ENCODE peak calls at places on chromosome 12, in four cellular contexts. U, Q, X and A are unnamed samples.

GRCh38 chr12:121494093-121494787 is 86.6 kb downstream of the KDM2B start:
- DNase-seq in U (no peak), X (peak), Q (peak), A (peak)

GRCh38 chr12:93243689-93244513 is 133.8 kb upstream of the NUDT4 start:
- DNase-seq in X (peak), Q (no peak), U (peak), A (no peak)

GRCh38 chr12:132619301-132620112 is 931 bp downstream of the P2RX2 start:
- DNase-seq in Q (no peak), X (no peak), U (no peak), A (no peak)

GRCh38 chr12:30023186-30023585 is 239.4 kb upstream of the TMTC1 start:
- DNase-seq in U (no peak), X (no peak), Q (no peak), A (no peak)

GRCh38 chr12:131101703-131102492 is 148.2 kb downstream of the ADGRD1 start:
- DNase-seq in U (no peak), Q (peak), X (peak), A (no peak)

GRCh38 chr12:67647547-67648305 is 819 bp upstream of the DYRK2 start:
- DNase-seq in U (peak), X (peak), Q (peak), A (peak)

GRCh38 chr12:111359231-111359913 is 9.5 kb downstream of the PHETA1 start:
- DNase-seq in Q (no peak), U (no peak), X (no peak), A (no peak)

GRCh38 chr12:132201391-132202120 is 57.3 kb downstream of the NOC4L start:
- DNase-seq in Q (no peak), U (no peak), X (no peak), A (no peak)

GRCh38 chr12:78330131-78330530 is 499.4 kb downstream of the NAV3 start:
- DNase-seq in U (no peak), Q (no peak), X (no peak), A (no peak)

GRCh38 chr12:51357374-51358047 is 11.0 kb upstream of the CELA1 start:
- DNase-seq in X (peak), U (no peak), Q (no peak), A (no peak)

GRCh38 chr12:112781767-112782166 is 9.8 kb upstream of the RPH3A start:
- DNase-seq in X (no peak), Q (no peak), U (no peak), A (no peak)

GRCh38 chr12:31204995-31205582 is 120.9 kb downstream of the SINHCAF start:
- DNase-seq in U (peak), Q (no peak), X (peak), A (no peak)

GRCh38 chr12:94195483-94195882 is 47.1 kb downstream of the PLXNC1 start:
- DNase-seq in X (no peak), Q (no peak), U (no peak), A (no peak)

GRCh38 chr12:81627336-81628189 is 131.6 kb downstream of the PPFIA2 start:
- DNase-seq in X (peak), U (peak), Q (no peak), A (no peak)

GRCh38 chr12:67068204-67068731 is 200.9 kb upstream of the CAND1 start:
- DNase-seq in X (peak), Q (no peak), U (no peak), A (no peak)

GRCh38 chr12:4221157-4221556 is 52.4 kb upstream of the CCND2 start:
- DNase-seq in X (no peak), Q (no peak), U (peak), A (no peak)

GRCh38 chr12:107778383-107779015 is 4.0 kb downstream of the ASCL4 start:
- DNase-seq in U (peak), Q (no peak), X (no peak), A (peak)

GRCh38 chr12:47852096-47852571 is 32.4 kb upstream of the HDAC7 start:
- DNase-seq in U (no peak), Q (no peak), X (no peak), A (no peak)

GRCh38 chr12:49260165-49260564 is 4.7 kb upstream of the TUBA1C start:
- DNase-seq in U (peak), Q (no peak), X (no peak), A (no peak)

GRCh38 chr12:101855364-101855884 is 22.0 kb upstream of the DRAM1 start:
- DNase-seq in Q (no peak), X (no peak), U (no peak), A (no peak)

GRCh38 chr12:48717252-48717695 is 767 bp upstream of the CCNT1 start:
- DNase-seq in Q (no peak), X (peak), U (peak), A (no peak)

GRCh38 chr12:116524964-116525379 is 34.2 kb upstream of the MAP1LC3B2 start:
- DNase-seq in Q (no peak), X (no peak), U (no peak), A (no peak)

GRCh38 chr12:12441891-12442461 is 85.1 kb downstream of the BORCS5 start:
- DNase-seq in Q (no peak), U (peak), X (no peak), A (no peak)

GRCh38 chr12:31586703-31587102 is 4.2 kb downstream of the DENND5B start:
- DNase-seq in X (peak), Q (no peak), U (no peak), A (no peak)

GRCh38 chr12:79546461-79547043 is 144.2 kb downstream of the PAWR start:
- DNase-seq in U (peak), Q (no peak), X (no peak), A (no peak)

GRCh38 chr12:113135178-113136127 is at the start of gene RASAL1:
- DNase-seq in Q (no peak), U (peak), X (peak), A (no peak)

GRCh38 chr12:68449196-68449595 is 117.0 kb upstream of the MDM1 start:
- DNase-seq in X (no peak), Q (no peak), U (no peak), A (no peak)

GRCh38 chr12:14937689-14938088 is 648 bp downstream of the ERP27 start:
- DNase-seq in U (no peak), Q (no peak), X (no peak), A (no peak)

GRCh38 chr12:2739832-2740641 is 54.7 kb upstream of the FKBP4 start:
- DNase-seq in U (peak), Q (no peak), X (peak), A (no peak)

GRCh38 chr12:1605129-1606020 is 11.0 kb upstream of the FBXL14 start:
- DNase-seq in X (peak), U (peak), Q (peak), A (peak)

GRCh38 chr12:6603095-6603567 is 4.0 kb downstream of the CHD4 start:
- DNase-seq in U (peak), X (peak), Q (peak), A (peak)